ENCODE peak calls at places on chromosomes 12 and 14, in eight cellular contexts. Y is GM10248, H is fibroblast of the conjunctiva, Q is EL, E is heart left ventricle, M is C1 segment of cervical spinal cord, A is KBM-7, G is cardiac muscle cell. X is an unnamed sample.
A peak's percentile ranks its signal among the peaks of the same experiment; 100 is the strongest.

GRCh38 chr12:58313091-58313855 is 371.9 kb downstream of the ATP23 start:
- DNase-seq in Y (no peak), H (peak; percentile 34), Q (peak; percentile 86), E (no peak), M (no peak), A (no peak), G (peak; percentile 71), X (no peak)

GRCh38 chr12:52587563-52587962 is 13.7 kb downstream of the KRT72 start:
- DNase-seq in Y (no peak), H (no peak), Q (no peak), E (no peak), M (no peak), A (no peak), G (no peak), X (no peak)

GRCh38 chr12:123102381-123102780 is 48.5 kb downstream of the PITPNM2 start:
- DNase-seq in Y (no peak), H (no peak), Q (no peak), E (no peak), M (no peak), A (no peak), G (no peak), X (no peak)

GRCh38 chr12:53982616-53983579 is 2.0 kb upstream of the HOXC10 start:
- DNase-seq in Y (no peak), H (no peak), Q (no peak), E (no peak), M (no peak), A (no peak), G (no peak), X (no peak)

GRCh38 chr12:90311561-90311960 is 602.9 kb upstream of the ATP2B1 start:
- DNase-seq in Y (no peak), H (no peak), Q (no peak), E (no peak), M (no peak), A (no peak), G (no peak), X (no peak)

GRCh38 chr12:25692115-25693035 is 139.3 kb upstream of the LMNTD1 start:
- DNase-seq in Y (no peak), H (peak; percentile 89), Q (no peak), E (no peak), M (no peak), A (no peak), G (peak; percentile 93), X (no peak)

GRCh38 chr12:19018302-19018980 is 111.1 kb upstream of the PLEKHA5 start:
- DNase-seq in Y (no peak), H (peak; percentile 62), Q (peak; percentile 85), E (no peak), M (no peak), A (no peak), G (peak; percentile 91), X (no peak)

GRCh38 chr14:64663174-64663573 is 41.0 kb upstream of the PLEKHG3 start:
- DNase-seq in Y (no peak), H (no peak), Q (no peak), E (no peak), M (no peak), A (no peak), G (no peak), X (no peak)

GRCh38 chr14:85010186-85010585 is 519.8 kb upstream of the FLRT2 start:
- DNase-seq in Y (no peak), H (no peak), Q (no peak), E (no peak), M (no peak), A (no peak), G (no peak), X (no peak)

GRCh38 chr14:91019673-91020072 is 40.8 kb downstream of the RPS6KA5 start:
- DNase-seq in Y (no peak), H (no peak), Q (no peak), E (no peak), M (no peak), A (no peak), G (no peak), X (no peak)

GRCh38 chr12:108239378-108239777 is 99.7 kb downstream of the CMKLR1 start:
- DNase-seq in Y (no peak), H (no peak), Q (no peak), E (no peak), M (no peak), A (no peak), G (no peak), X (no peak)

GRCh38 chr14:71400821-71401447 is 493.7 kb downstream of the PCNX1 start:
- DNase-seq in Y (no peak), H (no peak), Q (peak; percentile 23), E (no peak), M (no peak), A (peak; percentile 27), G (peak; percentile 35), X (no peak)

GRCh38 chr12:79685068-79685467 is 5.7 kb downstream of the PAWR start:
- DNase-seq in Y (no peak), H (no peak), Q (peak; percentile 66), E (no peak), M (no peak), A (no peak), G (peak; percentile 27), X (no peak)

GRCh38 chr14:94123868-94124267 is 5.5 kb downstream of the IFI27L2 start:
- DNase-seq in Y (no peak), H (no peak), Q (no peak), E (no peak), M (no peak), A (no peak), G (no peak), X (no peak)

GRCh38 chr12:9931245-9931644 is 925 bp downstream of the CLEC2A start:
- DNase-seq in Y (no peak), H (no peak), Q (no peak), E (no peak), M (no peak), A (no peak), G (no peak), X (no peak)

GRCh38 chr14:88834883-88835431 is 10.5 kb downstream of the TTC8 start:
- DNase-seq in Y (no peak), H (peak; percentile 59), Q (peak; percentile 70), E (no peak), M (no peak), A (no peak), G (peak; percentile 29), X (no peak)

GRCh38 chr12:46915082-46915481 is 89.3 kb upstream of the SLC38A4 start:
- DNase-seq in Y (no peak), H (peak; percentile 67), Q (peak; percentile 93), E (no peak), M (no peak), A (no peak), G (peak; percentile 71), X (no peak)

GRCh38 chr14:60651936-60652673 is 2.8 kb upstream of the SIX1 start:
- DNase-seq in Y (no peak), H (no peak), Q (no peak), E (no peak), M (no peak), A (no peak), G (no peak), X (no peak)

GRCh38 chr14:89650077-89650978 is 233.3 kb upstream of the FOXN3 start:
- DNase-seq in Y (no peak), H (no peak), Q (peak; percentile 23), E (no peak), M (no peak), A (no peak), G (no peak), X (no peak)

GRCh38 chr12:67193705-67194104 is 75.5 kb upstream of the CAND1 start:
- DNase-seq in Y (peak; percentile 5), H (no peak), Q (peak; percentile 21), E (no peak), M (no peak), A (peak; percentile 49), G (peak; percentile 41), X (no peak)

GRCh38 chr14:68520637-68521556 is 272.0 kb downstream of the ZFP36L1 start:
- DNase-seq in Y (no peak), H (no peak), Q (peak; percentile 25), E (no peak), M (no peak), A (no peak), G (no peak), X (no peak)

GRCh38 chr12:46244273-46244672 is 24.6 kb downstream of the SLC38A1 start:
- DNase-seq in Y (no peak), H (no peak), Q (no peak), E (no peak), M (no peak), A (no peak), G (no peak), X (no peak)

GRCh38 chr14:90675399-90675798 is 140.8 kb downstream of the TTC7B start:
- DNase-seq in Y (no peak), H (no peak), Q (peak; percentile 50), E (no peak), M (no peak), A (no peak), G (peak; percentile 48), X (no peak)

GRCh38 chr12:24014853-24015590 is 65.6 kb upstream of the SOX5 start:
- DNase-seq in Y (no peak), H (no peak), Q (no peak), E (no peak), M (no peak), A (no peak), G (no peak), X (no peak)

GRCh38 chr12:27198036-27198435 is 46.0 kb upstream of the STK38L start:
- DNase-seq in Y (no peak), H (no peak), Q (no peak), E (no peak), M (no peak), A (no peak), G (peak; percentile 38), X (no peak)

GRCh38 chr14:51614707-51615106 is 37.0 kb upstream of the FRMD6 start:
- DNase-seq in Y (no peak), H (no peak), Q (peak; percentile 52), E (no peak), M (no peak), A (no peak), G (no peak), X (no peak)

GRCh38 chr12:121578230-121579189 is 2.3 kb downstream of the KDM2B start:
- DNase-seq in Y (peak; percentile 44), H (no peak), Q (peak; percentile 53), E (no peak), M (peak; percentile 13), A (peak; percentile 40), G (peak; percentile 48), X (no peak)